ENCODE peak calls at places on chromosomes 1 and 21, in six cellular contexts. One of them, this sample, is unnamed.

GRCh38 chr1:115492880-115493279 is 148.9 kb upstream of the VANGL1 start:
- DNase-seq in EH: peak
- DNase-seq in stromal cell of bone marrow: no peak
- DNase-seq in PC-9: no peak
- DNase-seq in T follicular helper cell: no peak
- DNase-seq in sigmoid colon: no peak
- DNase-seq in this sample: peak

GRCh38 chr1:160284220-160284781 is 632 bp downstream of the PEX19 start:
- DNase-seq in EH: peak
- DNase-seq in stromal cell of bone marrow: peak
- DNase-seq in PC-9: peak
- DNase-seq in T follicular helper cell: no peak
- DNase-seq in sigmoid colon: no peak
- DNase-seq in this sample: peak

GRCh38 chr1:188986751-188987417 is 1490.8 kb downstream of the BRINP3 start:
- DNase-seq in EH: no peak
- DNase-seq in stromal cell of bone marrow: no peak
- DNase-seq in PC-9: no peak
- DNase-seq in T follicular helper cell: no peak
- DNase-seq in sigmoid colon: no peak
- DNase-seq in this sample: no peak

GRCh38 chr1:175129997-175130648 is 62.5 kb downstream of the KIAA0040 start:
- DNase-seq in EH: peak
- DNase-seq in stromal cell of bone marrow: no peak
- DNase-seq in PC-9: no peak
- DNase-seq in T follicular helper cell: no peak
- DNase-seq in sigmoid colon: no peak
- DNase-seq in this sample: no peak

GRCh38 chr1:26094076-26094669 is 17.5 kb upstream of the PDIK1L start:
- DNase-seq in EH: no peak
- DNase-seq in stromal cell of bone marrow: no peak
- DNase-seq in PC-9: no peak
- DNase-seq in T follicular helper cell: no peak
- DNase-seq in sigmoid colon: no peak
- DNase-seq in this sample: no peak

GRCh38 chr1:28267633-28268032 is 8.3 kb downstream of the SESN2 start:
- DNase-seq in EH: no peak
- DNase-seq in stromal cell of bone marrow: no peak
- DNase-seq in PC-9: no peak
- DNase-seq in T follicular helper cell: no peak
- DNase-seq in sigmoid colon: peak
- DNase-seq in this sample: no peak

GRCh38 chr1:180837025-180837424 is 75.7 kb upstream of the KIAA1614 start:
- DNase-seq in EH: no peak
- DNase-seq in stromal cell of bone marrow: no peak
- DNase-seq in PC-9: no peak
- DNase-seq in T follicular helper cell: no peak
- DNase-seq in sigmoid colon: no peak
- DNase-seq in this sample: no peak

GRCh38 chr21:44550807-44551206 is 498 bp downstream of the KRTAP10-2 start:
- DNase-seq in EH: no peak
- DNase-seq in stromal cell of bone marrow: no peak
- DNase-seq in PC-9: no peak
- DNase-seq in T follicular helper cell: no peak
- DNase-seq in sigmoid colon: no peak
- DNase-seq in this sample: no peak

GRCh38 chr21:38506606-38507331 is 8.5 kb upstream of the ERG start:
- DNase-seq in EH: no peak
- DNase-seq in stromal cell of bone marrow: no peak
- DNase-seq in PC-9: no peak
- DNase-seq in T follicular helper cell: no peak
- DNase-seq in sigmoid colon: no peak
- DNase-seq in this sample: no peak

GRCh38 chr1:98385691-98386090 is 275.8 kb upstream of the SNX7 start:
- DNase-seq in EH: no peak
- DNase-seq in stromal cell of bone marrow: no peak
- DNase-seq in PC-9: no peak
- DNase-seq in T follicular helper cell: no peak
- DNase-seq in sigmoid colon: no peak
- DNase-seq in this sample: no peak

GRCh38 chr1:39305555-39305954 is 101.1 kb downstream of the MACF1 start:
- DNase-seq in EH: peak
- DNase-seq in stromal cell of bone marrow: no peak
- DNase-seq in PC-9: no peak
- DNase-seq in T follicular helper cell: no peak
- DNase-seq in sigmoid colon: no peak
- DNase-seq in this sample: no peak

GRCh38 chr21:39096754-39097153 is 86.5 kb downstream of the PSMG1 start:
- DNase-seq in EH: no peak
- DNase-seq in stromal cell of bone marrow: no peak
- DNase-seq in PC-9: no peak
- DNase-seq in T follicular helper cell: no peak
- DNase-seq in sigmoid colon: no peak
- DNase-seq in this sample: no peak

GRCh38 chr1:31798433-31799195 is 17.2 kb downstream of the SPOCD1 start:
- DNase-seq in EH: peak
- DNase-seq in stromal cell of bone marrow: peak
- DNase-seq in PC-9: peak
- DNase-seq in T follicular helper cell: no peak
- DNase-seq in sigmoid colon: peak
- DNase-seq in this sample: peak

GRCh38 chr1:113998361-113998760 is 19.1 kb downstream of the OLFML3 start:
- DNase-seq in EH: peak
- DNase-seq in stromal cell of bone marrow: no peak
- DNase-seq in PC-9: no peak
- DNase-seq in T follicular helper cell: no peak
- DNase-seq in sigmoid colon: no peak
- DNase-seq in this sample: no peak

GRCh38 chr21:27382404-27382803 is 415.5 kb upstream of the ADAMTS5 start:
- DNase-seq in EH: peak
- DNase-seq in stromal cell of bone marrow: no peak
- DNase-seq in PC-9: no peak
- DNase-seq in T follicular helper cell: no peak
- DNase-seq in sigmoid colon: no peak
- DNase-seq in this sample: no peak

GRCh38 chr21:45131537-45131999 is 57.2 kb downstream of the ADARB1 start:
- DNase-seq in EH: no peak
- DNase-seq in stromal cell of bone marrow: no peak
- DNase-seq in PC-9: no peak
- DNase-seq in T follicular helper cell: no peak
- DNase-seq in sigmoid colon: no peak
- DNase-seq in this sample: no peak

GRCh38 chr1:167136191-167136614 is 42.3 kb downstream of the STYXL2 start:
- DNase-seq in EH: peak
- DNase-seq in stromal cell of bone marrow: no peak
- DNase-seq in PC-9: peak
- DNase-seq in T follicular helper cell: no peak
- DNase-seq in sigmoid colon: no peak
- DNase-seq in this sample: peak

GRCh38 chr1:53160924-53161378 is 18.5 kb upstream of the SLC1A7 start:
- DNase-seq in EH: no peak
- DNase-seq in stromal cell of bone marrow: no peak
- DNase-seq in PC-9: no peak
- DNase-seq in T follicular helper cell: no peak
- DNase-seq in sigmoid colon: no peak
- DNase-seq in this sample: no peak

GRCh38 chr1:67662884-67663283 is 22.1 kb upstream of the GADD45A start:
- DNase-seq in EH: peak
- DNase-seq in stromal cell of bone marrow: no peak
- DNase-seq in PC-9: no peak
- DNase-seq in T follicular helper cell: no peak
- DNase-seq in sigmoid colon: no peak
- DNase-seq in this sample: no peak

GRCh38 chr1:98556521-98557158 is 104.9 kb upstream of the SNX7 start:
- DNase-seq in EH: peak
- DNase-seq in stromal cell of bone marrow: no peak
- DNase-seq in PC-9: no peak
- DNase-seq in T follicular helper cell: no peak
- DNase-seq in sigmoid colon: no peak
- DNase-seq in this sample: peak

GRCh38 chr1:173149887-173150286 is 57.2 kb downstream of the TNFSF4 start:
- DNase-seq in EH: peak
- DNase-seq in stromal cell of bone marrow: peak
- DNase-seq in PC-9: no peak
- DNase-seq in T follicular helper cell: no peak
- DNase-seq in sigmoid colon: no peak
- DNase-seq in this sample: peak

GRCh38 chr1:33719771-33720670 is 143.9 kb upstream of the HMGB4 start:
- DNase-seq in EH: peak
- DNase-seq in stromal cell of bone marrow: no peak
- DNase-seq in PC-9: no peak
- DNase-seq in T follicular helper cell: no peak
- DNase-seq in sigmoid colon: no peak
- DNase-seq in this sample: no peak

GRCh38 chr1:245962453-245962852 is 544.6 kb downstream of the SMYD3 start:
- DNase-seq in EH: no peak
- DNase-seq in stromal cell of bone marrow: no peak
- DNase-seq in PC-9: no peak
- DNase-seq in T follicular helper cell: no peak
- DNase-seq in sigmoid colon: no peak
- DNase-seq in this sample: no peak

GRCh38 chr21:37565530-37566223 is 199.1 kb downstream of the DYRK1A start:
- DNase-seq in EH: peak
- DNase-seq in stromal cell of bone marrow: peak
- DNase-seq in PC-9: peak
- DNase-seq in T follicular helper cell: no peak
- DNase-seq in sigmoid colon: no peak
- DNase-seq in this sample: no peak

GRCh38 chr1:63148825-63149645 is 173.3 kb upstream of the FOXD3 start:
- DNase-seq in EH: peak
- DNase-seq in stromal cell of bone marrow: peak
- DNase-seq in PC-9: peak
- DNase-seq in T follicular helper cell: no peak
- DNase-seq in sigmoid colon: no peak
- DNase-seq in this sample: peak

GRCh38 chr1:243264718-243265117 is 8.9 kb downstream of the SDCCAG8 start:
- DNase-seq in EH: peak
- DNase-seq in stromal cell of bone marrow: peak
- DNase-seq in PC-9: no peak
- DNase-seq in T follicular helper cell: no peak
- DNase-seq in sigmoid colon: no peak
- DNase-seq in this sample: peak

GRCh38 chr1:98203461-98203860 is 282.6 kb upstream of the DPYD start:
- DNase-seq in EH: peak
- DNase-seq in stromal cell of bone marrow: no peak
- DNase-seq in PC-9: no peak
- DNase-seq in T follicular helper cell: no peak
- DNase-seq in sigmoid colon: no peak
- DNase-seq in this sample: no peak

GRCh38 chr1:168146160-168146539 is 9.4 kb upstream of the GPR161 start:
- DNase-seq in EH: no peak
- DNase-seq in stromal cell of bone marrow: no peak
- DNase-seq in PC-9: no peak
- DNase-seq in T follicular helper cell: no peak
- DNase-seq in sigmoid colon: no peak
- DNase-seq in this sample: no peak

GRCh38 chr1:151606867-151607266 is 5.0 kb upstream of the SNX27 start:
- DNase-seq in EH: no peak
- DNase-seq in stromal cell of bone marrow: no peak
- DNase-seq in PC-9: no peak
- DNase-seq in T follicular helper cell: no peak
- DNase-seq in sigmoid colon: no peak
- DNase-seq in this sample: no peak

GRCh38 chr1:232884262-232884661 is 66.1 kb upstream of the NTPCR start:
- DNase-seq in EH: peak
- DNase-seq in stromal cell of bone marrow: no peak
- DNase-seq in PC-9: no peak
- DNase-seq in T follicular helper cell: no peak
- DNase-seq in sigmoid colon: no peak
- DNase-seq in this sample: no peak

GRCh38 chr1:152577168-152577567 is 3.1 kb downstream of the LCE3D start:
- DNase-seq in EH: no peak
- DNase-seq in stromal cell of bone marrow: no peak
- DNase-seq in PC-9: no peak
- DNase-seq in T follicular helper cell: no peak
- DNase-seq in sigmoid colon: no peak
- DNase-seq in this sample: no peak

GRCh38 chr1:15758953-15759661 is 512 bp downstream of the FBLIM1 start:
- DNase-seq in EH: peak
- DNase-seq in stromal cell of bone marrow: no peak
- DNase-seq in PC-9: no peak
- DNase-seq in T follicular helper cell: no peak
- DNase-seq in sigmoid colon: no peak
- DNase-seq in this sample: no peak

GRCh38 chr21:46189959-46190490 is 5.8 kb upstream of the SPATC1L start:
- DNase-seq in EH: no peak
- DNase-seq in stromal cell of bone marrow: no peak
- DNase-seq in PC-9: no peak
- DNase-seq in T follicular helper cell: no peak
- DNase-seq in sigmoid colon: no peak
- DNase-seq in this sample: no peak

GRCh38 chr1:43319766-43320165 is 17.9 kb upstream of the MPL start:
- DNase-seq in EH: no peak
- DNase-seq in stromal cell of bone marrow: no peak
- DNase-seq in PC-9: no peak
- DNase-seq in T follicular helper cell: no peak
- DNase-seq in sigmoid colon: peak
- DNase-seq in this sample: no peak

GRCh38 chr21:41460578-41461527 is 34.8 kb downstream of the MX1 start:
- DNase-seq in EH: peak
- DNase-seq in stromal cell of bone marrow: peak
- DNase-seq in PC-9: peak
- DNase-seq in T follicular helper cell: peak
- DNase-seq in sigmoid colon: peak
- DNase-seq in this sample: peak

GRCh38 chr1:173253046-173253445 is 45.9 kb upstream of the TNFSF4 start:
- DNase-seq in EH: peak
- DNase-seq in stromal cell of bone marrow: peak
- DNase-seq in PC-9: no peak
- DNase-seq in T follicular helper cell: no peak
- DNase-seq in sigmoid colon: no peak
- DNase-seq in this sample: no peak

GRCh38 chr1:208013210-208013609 is 102.3 kb upstream of the CD34 start:
- DNase-seq in EH: no peak
- DNase-seq in stromal cell of bone marrow: no peak
- DNase-seq in PC-9: no peak
- DNase-seq in T follicular helper cell: no peak
- DNase-seq in sigmoid colon: no peak
- DNase-seq in this sample: no peak

GRCh38 chr1:156508205-156508954 is 7.8 kb upstream of the MEF2D start:
- DNase-seq in EH: peak
- DNase-seq in stromal cell of bone marrow: peak
- DNase-seq in PC-9: no peak
- DNase-seq in T follicular helper cell: no peak
- DNase-seq in sigmoid colon: peak
- DNase-seq in this sample: no peak

GRCh38 chr1:220528049-220528678 is at the start of gene MARK1:
- DNase-seq in EH: peak
- DNase-seq in stromal cell of bone marrow: no peak
- DNase-seq in PC-9: peak
- DNase-seq in T follicular helper cell: no peak
- DNase-seq in sigmoid colon: peak
- DNase-seq in this sample: peak

This sample was measured in fibroblast of the conjunctiva.